ENCODE peak calls at places on chromosomes 5 and 9, in six cellular contexts. Z is sigmoid colon, N is WTC11, Q is tibial nerve, P is endodermal cell, F is left ventricle myocardium inferior. B is an unnamed sample.

GRCh38 chr5:55708732-55709131 is 3.4 kb downstream of the SLC38A9 start:
- DNase-seq in N (no peak), F (no peak), P (no peak), Z (no peak), Q (no peak), B (no peak)

GRCh38 chr9:133121200-133122166 is at the start of gene RALGDS:
- DNase-seq in Z (peak), N (peak), Q (peak), F (peak), P (peak), B (peak)

GRCh38 chr9:128007566-128008138 is 26.9 kb upstream of the EEIG1 start:
- DNase-seq in P (no peak), Q (peak), Z (no peak), F (peak), N (no peak), B (no peak)

GRCh38 chr5:130476325-130476724 is 572.1 kb downstream of the CHSY3 start:
- DNase-seq in N (no peak), P (no peak), Q (no peak), Z (no peak), F (no peak), B (no peak)

GRCh38 chr5:171606414-171607024 is 179.1 kb upstream of the SMIM23 start:
- DNase-seq in Z (no peak), N (no peak), Q (no peak), F (no peak), P (no peak), B (no peak)

GRCh38 chr5:21784487-21784886 is 1068.7 kb downstream of the CDH12 start:
- DNase-seq in Q (no peak), P (no peak), F (no peak), Z (no peak), N (no peak), B (no peak)

GRCh38 chr5:55211184-55211874 is 15.8 kb downstream of the MCIDAS start:
- DNase-seq in P (no peak), Z (no peak), F (no peak), N (no peak), Q (no peak), B (no peak)

GRCh38 chr5:142680605-142681259 is 5.2 kb downstream of the FGF1 start:
- DNase-seq in N (no peak), F (no peak), Z (no peak), P (peak), Q (no peak), B (no peak)

GRCh38 chr9:12784461-12785250 is 9.8 kb downstream of the LURAP1L start:
- DNase-seq in P (no peak), N (no peak), Q (no peak), Z (peak), F (no peak), B (no peak)

GRCh38 chr9:34592895-34593601 is 3.5 kb upstream of the CNTFR start:
- DNase-seq in Z (peak), P (peak), F (peak), N (peak), Q (peak), B (peak)

GRCh38 chr9:33778700-33779351 is 16.5 kb upstream of the PRSS3 start:
- DNase-seq in Q (peak), F (no peak), N (peak), Z (no peak), P (peak), B (peak)

GRCh38 chr9:117413346-117414219 is 1.3 kb downstream of the ASTN2 start:
- DNase-seq in Z (no peak), P (peak), F (no peak), N (peak), Q (no peak), B (peak)

GRCh38 chr9:95438958-95439357 is 77.8 kb downstream of the PTCH1 start:
- DNase-seq in F (no peak), Z (no peak), P (no peak), Q (no peak), N (no peak), B (no peak)

GRCh38 chr5:148540636-148541035 is 113.7 kb downstream of the HTR4 start:
- DNase-seq in Q (no peak), F (no peak), P (no peak), Z (no peak), N (no peak), B (no peak)

GRCh38 chr9:136453326-136453725 is 13.7 kb upstream of the INPP5E start:
- DNase-seq in F (no peak), N (no peak), Q (no peak), Z (no peak), P (no peak), B (no peak)

GRCh38 chr9:119091074-119091473 is 278.2 kb downstream of the BRINP1 start:
- DNase-seq in F (no peak), P (no peak), Z (no peak), N (no peak), Q (no peak), B (no peak)

GRCh38 chr5:1136814-1137213 is 25.0 kb upstream of the SLC12A7 start:
- DNase-seq in P (no peak), F (no peak), Q (no peak), Z (no peak), N (no peak), B (no peak)

GRCh38 chr5:7897014-7897600 is 28.2 kb downstream of the MTRR start:
- DNase-seq in F (no peak), Q (no peak), Z (no peak), P (peak), N (peak), B (peak)

DNA sequence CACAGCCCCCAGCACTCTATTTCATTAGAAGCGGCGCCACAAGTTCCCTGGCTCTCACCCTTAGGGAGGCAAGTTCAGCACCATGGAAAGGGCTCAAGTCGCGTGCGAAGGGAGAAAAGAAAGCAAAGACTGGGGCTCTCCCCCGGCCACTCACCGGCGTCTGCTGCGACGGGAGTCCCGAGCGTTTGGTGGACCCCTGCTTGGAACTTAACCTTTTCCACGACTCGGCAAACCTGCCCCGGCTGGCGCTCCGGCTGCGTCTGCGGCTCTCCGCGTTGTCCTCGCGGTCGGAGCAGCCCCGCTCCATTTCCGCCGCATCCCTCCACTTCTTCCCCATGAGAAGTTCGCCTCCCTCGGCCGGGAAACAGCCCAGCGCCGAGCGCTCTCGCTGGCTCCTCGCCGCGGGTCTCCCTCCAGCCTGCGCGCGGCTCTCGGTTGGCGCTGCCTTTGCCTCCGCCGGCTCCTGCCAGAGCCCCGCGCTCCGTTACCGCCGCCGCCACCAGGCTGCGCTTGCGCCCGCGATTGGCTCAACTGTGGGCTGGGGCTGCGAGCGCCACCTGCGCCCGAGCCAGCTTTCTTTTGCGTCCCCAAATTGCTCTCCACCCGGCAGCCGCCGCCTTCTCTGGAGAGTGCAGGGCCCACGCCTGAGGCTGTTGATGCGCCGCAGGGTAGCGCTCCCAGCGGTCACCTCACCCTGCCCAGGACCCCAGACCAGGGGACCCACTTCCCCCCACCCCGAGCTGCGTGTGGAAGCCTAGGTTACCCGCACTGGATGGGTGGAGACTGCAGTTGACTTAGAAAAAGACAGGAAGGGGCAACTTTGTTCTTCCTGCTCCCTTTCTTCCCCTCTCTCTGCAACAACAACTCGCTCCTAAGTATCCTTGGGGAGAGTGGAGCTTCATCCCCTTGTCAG is 321.6 kb downstream of the CEMIP2 start:
- DNase-seq in N (peak), Z (no peak), F (no peak), Q (peak), P (peak), B (peak)
- TF ChIP-seq CTCF in N (no peak), Z (no peak), F (no peak), Q (no peak), P (peak), B (peak)

DNA sequence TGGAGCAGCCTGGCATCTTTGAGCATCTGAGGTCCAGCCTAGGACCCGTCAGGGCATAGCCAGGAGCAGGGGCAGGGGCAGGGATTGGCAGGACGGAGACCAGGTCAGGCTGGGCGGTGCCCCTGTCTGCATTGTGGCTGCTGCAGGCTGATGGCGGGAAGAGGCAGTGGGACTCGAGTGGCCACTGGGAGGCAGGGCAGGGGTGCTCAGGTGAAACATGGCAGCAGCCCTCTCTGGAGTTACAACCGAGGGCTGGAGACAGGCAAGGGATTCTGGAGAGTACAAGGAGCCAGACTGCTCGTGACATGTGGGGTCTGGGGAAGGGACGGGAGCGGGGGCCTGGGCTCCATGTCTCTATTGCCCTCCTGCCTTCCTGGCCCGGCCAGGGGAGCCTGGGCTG is 97.4 kb upstream of the RAPGEF1 start:
- DNase-seq in F (no peak), Z (no peak), N (peak), Q (no peak), P (peak), B (no peak)
- TF ChIP-seq CTCF in F (peak), Z (no peak), N (no peak), Q (no peak), P (peak), B (no peak)

DNA sequence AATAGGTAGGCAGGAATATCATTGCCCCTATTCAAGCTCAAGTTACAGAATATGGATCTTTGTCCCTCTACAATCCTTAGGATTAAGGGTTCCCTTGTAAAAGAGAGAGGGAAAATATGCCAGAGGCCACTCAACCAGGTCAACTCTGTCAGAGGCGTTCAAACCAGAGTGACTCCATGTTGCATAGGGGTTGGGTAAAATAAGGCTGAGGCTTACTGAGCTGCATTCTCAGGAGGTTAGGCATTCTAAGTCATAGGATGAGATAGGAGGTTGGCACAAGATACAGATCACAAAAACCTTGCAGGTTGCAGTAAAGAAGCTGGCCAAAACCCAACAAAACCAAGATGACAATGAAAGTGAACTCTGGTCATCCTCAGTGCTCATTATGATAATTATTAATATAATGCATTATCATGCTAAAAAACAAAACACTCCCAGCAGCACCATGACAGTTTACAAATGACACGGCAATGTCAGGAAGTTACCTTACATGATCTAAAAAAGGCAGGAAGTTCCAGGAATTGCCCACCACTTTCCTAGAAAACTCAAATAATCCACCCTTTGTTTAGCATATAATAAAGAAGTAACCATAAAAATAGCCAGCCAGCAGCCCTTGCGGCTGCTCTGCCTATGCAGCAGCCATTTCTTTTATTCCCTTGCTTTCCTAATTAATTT is 64.8 kb downstream of the ERP44 start:
- DNase-seq in N (no peak), P (no peak), F (no peak), Q (no peak), Z (no peak), B (no peak)
- TF ChIP-seq CTCF in N (no peak), P (no peak), F (no peak), Q (no peak), Z (no peak), B (no peak)

GRCh38 chr9:42388846-42389245 is 205.4 kb downstream of the SPATA31A6 start:
- DNase-seq in P (no peak), Z (no peak), F (no peak), N (no peak), Q (no peak), B (no peak)

GRCh38 chr9:42386477-42386876 is 203.0 kb downstream of the SPATA31A6 start:
- DNase-seq in N (no peak), Z (no peak), F (no peak), P (no peak), Q (no peak), B (no peak)

DNA sequence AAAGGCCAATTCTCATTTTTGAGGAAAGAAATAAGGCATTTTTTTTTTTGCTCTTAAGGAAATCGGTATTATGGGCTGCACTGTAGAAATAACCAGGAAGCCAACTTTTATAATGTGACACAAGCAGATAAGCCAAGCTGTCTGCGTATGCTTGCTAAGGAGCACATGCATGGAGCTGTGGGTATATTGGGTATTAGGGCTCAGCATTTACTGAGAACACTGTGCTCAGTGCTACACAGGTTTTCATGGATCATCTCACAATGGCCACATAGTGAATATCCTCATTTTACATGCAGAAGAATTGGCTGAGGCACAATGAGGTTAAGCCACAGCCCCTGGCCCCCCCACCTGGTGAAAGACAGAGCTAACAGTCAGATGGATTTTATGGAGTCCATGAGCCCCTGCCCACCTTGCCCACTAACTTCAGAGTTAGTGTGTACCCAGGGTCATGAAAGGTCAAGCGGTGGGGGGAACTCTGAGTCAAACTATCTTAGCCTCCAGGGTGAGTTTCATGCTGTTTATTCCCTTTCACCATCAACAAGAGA is 204.8 kb downstream of the SPATA31A6 start:
- DNase-seq in Q (no peak), P (peak), F (no peak), N (no peak), Z (no peak), B (no peak)
- TF ChIP-seq CTCF in Q (no peak), P (peak), F (no peak), N (no peak), Z (no peak), B (no peak)

DNA sequence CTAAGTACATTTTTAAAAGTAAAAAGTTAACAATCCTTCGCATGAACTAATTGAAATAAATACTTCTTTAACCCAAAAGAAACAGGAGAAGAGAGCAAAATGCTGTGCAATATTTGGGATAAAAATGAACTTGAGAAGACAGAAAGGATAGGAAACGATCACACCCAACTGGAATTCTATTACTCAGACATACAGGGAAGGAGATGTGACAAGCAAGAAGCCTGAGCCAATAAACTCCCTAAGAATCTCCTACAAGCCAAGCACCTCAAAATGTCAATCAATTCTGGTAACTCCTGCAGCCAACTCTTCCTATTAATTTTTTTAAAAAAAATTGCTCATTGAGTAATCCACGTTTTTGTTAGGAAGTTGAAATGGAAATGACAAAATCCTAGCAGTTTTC is 89.2 kb downstream of the RFX3 start:
- DNase-seq in Z (no peak), F (no peak), N (no peak), Q (no peak), P (no peak), B (no peak)
- TF ChIP-seq CTCF in Z (no peak), F (no peak), N (no peak), Q (no peak), P (no peak), B (no peak)

DNA sequence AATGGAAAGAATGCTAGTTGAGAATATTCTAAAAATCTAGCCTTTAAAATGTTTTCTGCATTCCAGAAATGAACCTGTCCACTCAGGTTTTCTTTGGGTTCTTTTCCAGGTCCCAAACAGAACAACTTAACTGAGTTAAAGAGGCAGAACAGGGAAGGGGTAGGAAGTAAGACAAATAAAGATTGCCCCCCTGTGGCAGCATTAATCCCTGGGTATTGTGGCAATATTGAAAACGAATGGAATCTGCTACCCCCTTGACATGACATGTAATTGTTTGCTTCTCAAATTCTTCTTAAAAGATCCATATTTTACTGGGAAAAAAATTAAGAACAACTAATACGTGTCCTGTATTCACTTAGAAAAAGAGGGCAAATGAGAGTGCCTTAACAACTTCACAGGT is 9.3 kb upstream of the RBM22 start:
- DNase-seq in F (no peak), Z (no peak), P (no peak), Q (no peak), N (no peak), B (no peak)
- TF ChIP-seq CTCF in F (peak), Z (no peak), P (peak), Q (no peak), N (no peak), B (peak)

GRCh38 chr5:123097871-123098735 is 9.1 kb downstream of the PRDM6 start:
- DNase-seq in P (peak), Q (no peak), N (peak), F (no peak), Z (no peak), B (peak)

GRCh38 chr5:123098767-123099513 is 9.9 kb downstream of the PRDM6 start:
- DNase-seq in P (peak), N (peak), F (no peak), Z (no peak), Q (peak), B (no peak)

GRCh38 chr5:123097483-123097870 is 8.4 kb downstream of the PRDM6 start:
- DNase-seq in Z (no peak), P (no peak), N (no peak), F (no peak), Q (no peak), B (no peak)

GRCh38 chr5:123095694-123096120 is 6.7 kb downstream of the PRDM6 start:
- DNase-seq in F (no peak), Q (no peak), P (no peak), N (no peak), Z (no peak), B (no peak)

GRCh38 chr5:123099514-123100151 is 10.6 kb downstream of the PRDM6 start:
- DNase-seq in N (peak), Q (no peak), F (no peak), P (peak), Z (no peak), B (peak)
- TF ChIP-seq CTCF in N (no peak), Q (no peak), F (peak), P (peak), Z (no peak), B (peak)

GRCh38 chr5:172919525-172920446 is 39.4 kb upstream of the RPL26L1 start:
- DNase-seq in Q (no peak), Z (peak), F (peak), N (no peak), P (no peak), B (no peak)
- TF ChIP-seq CTCF in Q (no peak), Z (no peak), F (no peak), N (no peak), P (no peak), B (no peak)

GRCh38 chr9:76761448-76761847 is 2.8 kb upstream of the PCA3 start:
- DNase-seq in Q (no peak), Z (no peak), F (no peak), N (no peak), P (no peak), B (no peak)

GRCh38 chr9:76758476-76758875 is 5.8 kb upstream of the PCA3 start:
- DNase-seq in P (no peak), N (no peak), Z (no peak), F (no peak), Q (no peak), B (no peak)

GRCh38 chr9:76757274-76757673 is 7.0 kb upstream of the PCA3 start:
- DNase-seq in Q (no peak), N (no peak), Z (no peak), F (no peak), P (no peak), B (no peak)

GRCh38 chr9:76759726-76760125 is 4.5 kb upstream of the PCA3 start:
- DNase-seq in P (no peak), F (no peak), N (no peak), Q (no peak), Z (no peak), B (no peak)

DNA sequence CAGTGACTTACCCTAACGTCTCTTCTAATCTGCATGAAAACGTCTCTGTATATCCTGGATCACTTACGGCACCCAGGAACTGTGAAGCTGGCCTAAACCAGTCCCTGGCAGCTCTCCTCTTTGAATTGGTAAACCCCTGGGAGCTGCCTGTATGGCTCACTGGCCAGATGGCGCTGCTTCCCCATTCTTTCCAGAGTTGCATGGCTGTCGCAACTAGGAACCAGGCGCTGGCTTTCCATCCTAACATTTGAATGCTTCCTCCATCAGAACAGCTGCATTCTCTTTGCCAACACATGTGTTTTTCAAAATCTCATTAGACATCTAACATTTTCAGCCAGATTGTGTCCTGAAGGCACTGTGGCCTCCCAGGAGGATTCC is 8.0 kb upstream of the PCA3 start:
- DNase-seq in N (peak), Q (peak), P (peak), F (no peak), Z (peak), B (peak)
- TF ChIP-seq CTCF in N (no peak), Q (no peak), P (peak), F (no peak), Z (no peak), B (no peak)

GRCh38 chr9:106583751-106584150 is 279.2 kb upstream of the ZNF462 start:
- DNase-seq in Z (no peak), Q (no peak), N (no peak), F (no peak), P (no peak), B (no peak)
- TF ChIP-seq CTCF in Z (no peak), Q (no peak), N (no peak), F (no peak), P (no peak), B (no peak)

B was measured in nephron progenitor cell.